ENCODE peak calls at places on chromosomes 11 and 22, in eight cellular contexts. N, T, B, H, G, P, V and C are unnamed samples.

GRCh38 chr22:33932997-33933396 is 12.7 kb upstream of the LARGE1 start:
- DNase-seq in N (no peak), T (no peak), B (no peak), H (no peak), G (no peak), P (no peak), V (no peak), C (no peak)

GRCh38 chr22:47022075-47022473 is 259.6 kb downstream of the TBC1D22A start:
- DNase-seq in N (no peak), T (no peak), B (no peak), H (no peak), G (no peak), P (no peak), V (peak), C (no peak)

GRCh38 chr11:129141748-129142475 is 50.2 kb downstream of the ARHGAP32 start:
- DNase-seq in N (no peak), T (no peak), B (no peak), H (no peak), G (no peak), P (no peak), V (peak), C (no peak)

GRCh38 chr22:25702046-25702445 is 39.9 kb upstream of the MYO18B start:
- DNase-seq in N (no peak), T (no peak), B (peak), H (no peak), G (no peak), P (no peak), V (peak), C (no peak)

GRCh38 chr11:26914968-26915367 is 78.9 kb upstream of the FIBIN start:
- DNase-seq in N (no peak), T (no peak), B (no peak), H (no peak), G (no peak), P (no peak), V (no peak), C (no peak)

GRCh38 chr11:75024764-75025211 is 36.1 kb downstream of the NEU3 start:
- DNase-seq in N (no peak), T (no peak), B (no peak), H (no peak), G (no peak), P (no peak), V (no peak), C (no peak)

GRCh38 chr11:12784445-12784844 is 110.2 kb downstream of the TEAD1 start:
- DNase-seq in N (no peak), T (no peak), B (no peak), H (no peak), G (no peak), P (no peak), V (no peak), C (no peak)

GRCh38 chr11:70542811-70543210 is 144.5 kb downstream of the CTTN start:
- DNase-seq in N (no peak), T (no peak), B (no peak), H (no peak), G (no peak), P (no peak), V (no peak), C (no peak)

GRCh38 chr11:17725174-17725573 is 5.8 kb downstream of the MYOD1 start:
- DNase-seq in N (no peak), T (no peak), B (no peak), H (no peak), G (no peak), P (no peak), V (no peak), C (no peak)

GRCh38 chr22:17097062-17097461 is 12.3 kb downstream of the IL17RA start:
- DNase-seq in N (no peak), T (no peak), B (peak), H (no peak), G (no peak), P (no peak), V (no peak), C (no peak)

GRCh38 chr22:19705181-19705934 is 8.9 kb upstream of the SEPTIN5 start:
- DNase-seq in N (no peak), T (no peak), B (no peak), H (no peak), G (no peak), P (no peak), V (no peak), C (peak)
- TF ChIP-seq CTCF in N (no peak), T (peak), B (no peak), H (peak), G (peak), P (no peak), V (peak), C (no peak)

DNA sequence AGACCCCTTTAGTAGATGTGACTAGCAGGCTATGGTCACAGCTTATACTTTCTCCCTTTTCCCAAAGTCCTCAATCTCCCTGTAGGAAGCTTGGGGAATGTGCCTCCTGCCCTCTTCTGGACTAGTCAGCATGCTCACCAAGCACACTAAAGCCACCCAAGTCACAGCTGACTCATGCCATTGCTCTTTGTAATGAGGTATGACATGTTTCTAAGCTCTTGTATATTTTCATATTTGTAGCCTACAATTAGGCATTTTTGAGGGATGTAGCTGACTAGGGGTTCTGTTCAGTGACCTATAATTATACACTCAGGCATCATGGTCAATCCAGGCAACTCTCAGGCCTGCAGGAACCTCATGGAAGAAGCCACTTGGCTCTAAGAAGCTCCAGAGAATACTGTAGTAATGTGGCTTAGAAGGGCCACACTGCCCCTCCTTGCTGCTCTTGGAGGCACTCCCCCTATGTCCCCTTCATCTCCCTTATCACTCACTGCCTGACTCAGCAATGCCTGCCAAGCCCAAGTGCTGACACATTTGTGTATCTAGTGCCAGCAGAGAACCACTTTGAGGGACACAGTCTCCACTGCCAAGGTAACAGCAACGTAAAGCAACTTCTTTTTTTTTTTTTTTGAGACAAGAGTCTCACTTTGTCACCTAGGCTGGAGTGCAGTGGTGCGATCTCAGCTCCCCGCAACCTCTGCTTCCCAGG is 86.2 kb downstream of the RPL27A start:
- DNase-seq in N (no peak), T (peak), B (no peak), H (peak), G (no peak), P (no peak), V (peak), C (no peak)
- TF ChIP-seq CTCF in N (no peak), T (peak), B (no peak), H (peak), G (peak), P (no peak), V (peak), C (no peak)

GRCh38 chr11:68962527-68963250 is 18.1 kb downstream of the MRGPRD start:
- DNase-seq in N (no peak), T (no peak), B (no peak), H (no peak), G (no peak), P (peak), V (no peak), C (peak)
- TF ChIP-seq CTCF in N (no peak), T (no peak), B (no peak), H (peak), G (no peak), P (no peak), V (no peak), C (no peak)

DNA sequence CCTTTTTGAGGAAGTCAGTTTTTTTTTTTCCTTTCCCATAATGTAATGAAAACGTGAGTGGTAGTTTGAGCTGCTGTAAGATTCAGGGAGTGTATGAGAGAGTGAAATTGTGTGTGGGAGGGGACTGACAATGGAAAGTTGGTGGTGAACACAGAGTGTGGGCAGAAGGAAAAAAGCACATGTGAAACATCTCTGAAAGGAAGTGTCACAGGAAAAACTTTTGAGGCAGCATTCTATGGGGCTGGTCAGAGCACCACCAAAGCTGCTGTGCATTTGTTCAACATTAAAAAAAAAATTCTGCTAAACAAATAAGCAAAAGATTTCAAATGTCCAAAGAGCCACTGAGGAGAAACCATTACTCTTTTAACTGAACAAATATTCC is 154.4 kb downstream of the MAML2 start:
- DNase-seq in N (no peak), T (peak), B (peak), H (peak), G (no peak), P (no peak), V (peak), C (no peak)
- TF ChIP-seq CTCF in N (no peak), T (no peak), B (no peak), H (no peak), G (no peak), P (no peak), V (no peak), C (no peak)

GRCh38 chr11:122879785-122880184 is 2.8 kb upstream of the JHY start:
- DNase-seq in N (no peak), T (no peak), B (no peak), H (no peak), G (peak), P (no peak), V (no peak), C (no peak)
- TF ChIP-seq CTCF in N (no peak), T (no peak), B (no peak), H (no peak), G (no peak), P (no peak), V (no peak), C (no peak)

GRCh38 chr22:37636949-37637273 is 2.6 kb upstream of the SH3BP1 start:
- DNase-seq in N (no peak), T (no peak), B (no peak), H (no peak), G (no peak), P (no peak), V (no peak), C (no peak)

GRCh38 chr22:37634505-37635002 is 4.9 kb upstream of the SH3BP1 start:
- DNase-seq in N (no peak), T (no peak), B (no peak), H (no peak), G (no peak), P (no peak), V (no peak), C (no peak)

GRCh38 chr22:37638351-37639069 is 959 bp upstream of the SH3BP1 start:
- DNase-seq in N (no peak), T (no peak), B (no peak), H (no peak), G (no peak), P (peak), V (no peak), C (no peak)

GRCh38 chr22:37635157-37635556 is 4.3 kb upstream of the SH3BP1 start:
- DNase-seq in N (no peak), T (no peak), B (no peak), H (no peak), G (no peak), P (no peak), V (no peak), C (no peak)

GRCh38 chr22:37636186-37636948 is 3.1 kb upstream of the SH3BP1 start:
- DNase-seq in N (no peak), T (peak), B (no peak), H (peak), G (no peak), P (no peak), V (peak), C (no peak)
- TF ChIP-seq CTCF in N (peak), T (peak), B (peak), H (peak), G (peak), P (no peak), V (peak), C (no peak)